ENCODE peak calls at places on chromosomes 2 and 18, in five cellular contexts. One of them, this sample, is unnamed.

GRCh38 chr18:24710474-24710873 is 250.0 kb downstream of the HRH4 start:
- DNase-seq in astrocyte: no peak
- DNase-seq in tibial artery: no peak
- DNase-seq in WTC11: no peak
- DNase-seq in heart left ventricle: no peak
- DNase-seq in this sample: no peak

GRCh38 chr2:158755738-158756137 is 39.4 kb upstream of the DAPL1 start:
- DNase-seq in astrocyte: no peak
- DNase-seq in tibial artery: no peak
- DNase-seq in heart left ventricle: no peak
- DNase-seq in WTC11: peak; percentile 66
- DNase-seq in this sample: no peak

GRCh38 chr2:129726271-129726670 is 253.2 kb upstream of the RAB6C start:
- DNase-seq in WTC11: no peak
- DNase-seq in tibial artery: no peak
- DNase-seq in astrocyte: no peak
- DNase-seq in heart left ventricle: no peak
- DNase-seq in this sample: peak; percentile 29

GRCh38 chr2:186716899-186717811 is 23.3 kb downstream of the FAM171B start:
- DNase-seq in heart left ventricle: no peak
- DNase-seq in WTC11: no peak
- DNase-seq in astrocyte: no peak
- DNase-seq in tibial artery: no peak
- DNase-seq in this sample: no peak

GRCh38 chr2:154706660-154707059 is 8.2 kb downstream of the KCNJ3 start:
- DNase-seq in heart left ventricle: no peak
- DNase-seq in WTC11: no peak
- DNase-seq in tibial artery: no peak
- DNase-seq in astrocyte: no peak
- DNase-seq in this sample: no peak

GRCh38 chr2:15050483-15050882 is 418.0 kb downstream of the LRATD1 start:
- DNase-seq in heart left ventricle: no peak
- DNase-seq in WTC11: no peak
- DNase-seq in tibial artery: no peak
- DNase-seq in astrocyte: peak; percentile 10
- DNase-seq in this sample: no peak

GRCh38 chr2:205629021-205629817 is 53.1 kb upstream of the NRP2 start:
- DNase-seq in astrocyte: no peak
- DNase-seq in tibial artery: no peak
- DNase-seq in WTC11: no peak
- DNase-seq in heart left ventricle: no peak
- DNase-seq in this sample: no peak

GRCh38 chr2:177989029-177989885 is 83.3 kb downstream of the PDE11A start:
- DNase-seq in tibial artery: no peak
- DNase-seq in heart left ventricle: no peak
- DNase-seq in WTC11: no peak
- DNase-seq in astrocyte: peak; percentile 93
- DNase-seq in this sample: no peak

GRCh38 chr2:216606551-216607527 is 26.4 kb upstream of the IGFBP2 start:
- DNase-seq in astrocyte: no peak
- DNase-seq in tibial artery: no peak
- DNase-seq in heart left ventricle: no peak
- DNase-seq in WTC11: peak; percentile 72
- DNase-seq in this sample: no peak

GRCh38 chr18:55489742-55490055 is 98.3 kb downstream of the TCF4 start:
- DNase-seq in tibial artery: no peak
- DNase-seq in WTC11: no peak
- DNase-seq in heart left ventricle: no peak
- DNase-seq in astrocyte: peak; percentile 65
- DNase-seq in this sample: no peak

GRCh38 chr2:200270732-200271131 is 35.8 kb upstream of the SPATS2L start:
- DNase-seq in tibial artery: no peak
- DNase-seq in heart left ventricle: no peak
- DNase-seq in WTC11: no peak
- DNase-seq in astrocyte: no peak
- DNase-seq in this sample: no peak

GRCh38 chr2:40760071-40760666 is 308.3 kb upstream of the SLC8A1 start:
- DNase-seq in tibial artery: peak; percentile 29
- DNase-seq in WTC11: peak; percentile 43
- DNase-seq in heart left ventricle: peak; percentile 30
- DNase-seq in astrocyte: peak; percentile 20
- DNase-seq in this sample: peak; percentile 14

GRCh38 chr18:75923169-75923568 is 495.7 kb upstream of the SMIM21 start:
- DNase-seq in tibial artery: peak; percentile 67
- DNase-seq in heart left ventricle: peak; percentile 80
- DNase-seq in astrocyte: peak; percentile 93
- DNase-seq in WTC11: no peak
- DNase-seq in this sample: peak; percentile 89

GRCh38 chr18:79402977-79403722 is 7.4 kb downstream of the NFATC1 start:
- DNase-seq in tibial artery: peak; percentile 88
- DNase-seq in astrocyte: no peak
- DNase-seq in WTC11: no peak
- DNase-seq in heart left ventricle: peak; percentile 79
- DNase-seq in this sample: peak; percentile 54

GRCh38 chr18:31942301-31942998 is 478 bp downstream of the TRAPPC8 start:
- DNase-seq in heart left ventricle: peak; percentile 35
- DNase-seq in tibial artery: peak; percentile 25
- DNase-seq in WTC11: peak; percentile 29
- DNase-seq in astrocyte: peak; percentile 54
- DNase-seq in this sample: peak; percentile 19

GRCh38 chr2:28681216-28681981 is 70.2 kb upstream of the PPP1CB start:
- DNase-seq in tibial artery: no peak
- DNase-seq in astrocyte: peak; percentile 75
- DNase-seq in heart left ventricle: peak; percentile 42
- DNase-seq in WTC11: no peak
- DNase-seq in this sample: no peak

GRCh38 chr18:36352384-36352783 is 54.9 kb downstream of the FHOD3 start:
- DNase-seq in astrocyte: peak; percentile 94
- DNase-seq in heart left ventricle: no peak
- DNase-seq in tibial artery: peak; percentile 33
- DNase-seq in WTC11: no peak
- DNase-seq in this sample: peak; percentile 35

GRCh38 chr2:15041429-15041837 is 408.9 kb downstream of the LRATD1 start:
- DNase-seq in WTC11: no peak
- DNase-seq in heart left ventricle: no peak
- DNase-seq in astrocyte: peak; percentile 13
- DNase-seq in tibial artery: no peak
- DNase-seq in this sample: peak; percentile 9

GRCh38 chr2:112941753-112942653 is 31.0 kb downstream of the IL37 start:
- DNase-seq in tibial artery: peak; percentile 35
- DNase-seq in WTC11: peak; percentile 89
- DNase-seq in astrocyte: peak; percentile 36
- DNase-seq in heart left ventricle: peak; percentile 64
- DNase-seq in this sample: peak; percentile 74

GRCh38 chr2:98293931-98294687 is 52.1 kb upstream of the CNGA3 start:
- DNase-seq in heart left ventricle: no peak
- DNase-seq in tibial artery: no peak
- DNase-seq in astrocyte: no peak
- DNase-seq in WTC11: no peak
- DNase-seq in this sample: no peak

GRCh38 chr2:36354816-36355156 is 792 bp upstream of the CRIM1 start:
- DNase-seq in WTC11: no peak
- DNase-seq in astrocyte: no peak
- DNase-seq in tibial artery: no peak
- DNase-seq in heart left ventricle: no peak
- DNase-seq in this sample: no peak

GRCh38 chr2:19878268-19879046 is 23.3 kb downstream of the TTC32 start:
- DNase-seq in tibial artery: no peak
- DNase-seq in astrocyte: no peak
- DNase-seq in WTC11: no peak
- DNase-seq in heart left ventricle: no peak
- DNase-seq in this sample: no peak

GRCh38 chr2:14492920-14493503 is 139.5 kb upstream of the LRATD1 start:
- DNase-seq in astrocyte: peak; percentile 91
- DNase-seq in WTC11: no peak
- DNase-seq in tibial artery: no peak
- DNase-seq in heart left ventricle: no peak
- DNase-seq in this sample: no peak

GRCh38 chr18:36298113-36298701 is 694 bp downstream of the FHOD3 start:
- DNase-seq in WTC11: peak; percentile 66
- DNase-seq in astrocyte: no peak
- DNase-seq in heart left ventricle: no peak
- DNase-seq in tibial artery: no peak
- DNase-seq in this sample: no peak

GRCh38 chr2:237886702-237887481 is 27.5 kb downstream of the RAMP1 start:
- DNase-seq in astrocyte: peak; percentile 82
- DNase-seq in WTC11: no peak
- DNase-seq in heart left ventricle: peak; percentile 89
- DNase-seq in tibial artery: peak; percentile 53
- DNase-seq in this sample: peak; percentile 37

GRCh38 chr2:237883951-237884392 is 24.5 kb downstream of the RAMP1 start:
- DNase-seq in astrocyte: no peak
- DNase-seq in heart left ventricle: no peak
- DNase-seq in WTC11: no peak
- DNase-seq in tibial artery: no peak
- DNase-seq in this sample: no peak

GRCh38 chr2:237885171-237885930 is 25.9 kb downstream of the RAMP1 start:
- DNase-seq in astrocyte: no peak
- DNase-seq in heart left ventricle: no peak
- DNase-seq in tibial artery: no peak
- DNase-seq in WTC11: no peak
- DNase-seq in this sample: no peak

GRCh38 chr2:237884681-237885080 is 25.3 kb downstream of the RAMP1 start:
- DNase-seq in tibial artery: no peak
- DNase-seq in WTC11: no peak
- DNase-seq in astrocyte: no peak
- DNase-seq in heart left ventricle: no peak
- DNase-seq in this sample: no peak

DNA sequence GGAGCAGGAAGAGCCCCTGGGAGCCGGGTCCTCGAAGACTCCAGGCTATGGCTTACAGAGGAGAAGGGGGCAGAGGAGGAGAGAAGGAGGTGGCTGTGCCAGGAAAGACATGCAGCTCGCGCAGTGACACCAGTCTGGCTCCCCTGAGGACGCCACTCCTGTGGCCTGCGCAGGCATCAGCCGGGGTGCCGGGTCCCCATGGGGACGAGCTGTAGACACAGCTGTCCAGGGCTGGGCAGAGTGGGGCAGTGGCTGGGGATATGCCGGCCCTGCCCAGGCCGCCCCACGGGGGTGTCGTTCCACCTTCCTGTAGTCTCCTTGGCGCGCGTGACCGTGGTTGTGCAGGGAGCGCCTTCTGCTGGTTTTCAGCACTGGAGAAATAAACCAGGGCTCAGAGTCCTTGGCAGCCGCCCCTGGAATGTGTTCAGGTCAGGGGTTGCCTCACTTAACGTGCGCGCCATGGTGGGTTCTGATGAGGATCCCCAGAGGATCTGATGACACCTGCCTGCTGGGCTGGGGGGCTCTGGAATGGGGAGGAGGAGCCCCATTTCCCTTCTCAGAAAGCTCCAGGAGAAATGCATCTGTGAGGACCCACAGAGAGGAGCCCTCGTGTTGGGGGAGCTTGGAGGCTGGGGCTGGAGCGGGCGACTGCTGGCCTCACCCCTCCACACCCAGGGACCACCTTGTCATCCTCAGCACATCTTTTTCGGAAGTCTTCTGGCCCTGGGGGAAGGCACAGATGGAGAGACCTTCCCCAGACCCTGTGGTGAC is 26.7 kb downstream of the RAMP1 start:
- DNase-seq in WTC11: no peak
- DNase-seq in tibial artery: peak; percentile 60
- DNase-seq in astrocyte: no peak
- DNase-seq in heart left ventricle: peak; percentile 77
- DNase-seq in this sample: peak; percentile 39
- TF ChIP-seq CTCF in WTC11: no peak
- TF ChIP-seq CTCF in tibial artery: peak; percentile 18
- TF ChIP-seq CTCF in astrocyte: no peak
- TF ChIP-seq CTCF in heart left ventricle: no peak
- TF ChIP-seq CTCF in this sample: no peak

GRCh38 chr2:70554338-70554892 is 789 bp upstream of the TGFA start:
- DNase-seq in astrocyte: no peak
- DNase-seq in WTC11: no peak
- DNase-seq in heart left ventricle: no peak
- DNase-seq in tibial artery: no peak
- DNase-seq in this sample: no peak
- TF ChIP-seq CTCF in astrocyte: no peak
- TF ChIP-seq CTCF in WTC11: peak; percentile 72
- TF ChIP-seq CTCF in heart left ventricle: no peak
- TF ChIP-seq CTCF in tibial artery: no peak
- TF ChIP-seq CTCF in this sample: no peak

DNA sequence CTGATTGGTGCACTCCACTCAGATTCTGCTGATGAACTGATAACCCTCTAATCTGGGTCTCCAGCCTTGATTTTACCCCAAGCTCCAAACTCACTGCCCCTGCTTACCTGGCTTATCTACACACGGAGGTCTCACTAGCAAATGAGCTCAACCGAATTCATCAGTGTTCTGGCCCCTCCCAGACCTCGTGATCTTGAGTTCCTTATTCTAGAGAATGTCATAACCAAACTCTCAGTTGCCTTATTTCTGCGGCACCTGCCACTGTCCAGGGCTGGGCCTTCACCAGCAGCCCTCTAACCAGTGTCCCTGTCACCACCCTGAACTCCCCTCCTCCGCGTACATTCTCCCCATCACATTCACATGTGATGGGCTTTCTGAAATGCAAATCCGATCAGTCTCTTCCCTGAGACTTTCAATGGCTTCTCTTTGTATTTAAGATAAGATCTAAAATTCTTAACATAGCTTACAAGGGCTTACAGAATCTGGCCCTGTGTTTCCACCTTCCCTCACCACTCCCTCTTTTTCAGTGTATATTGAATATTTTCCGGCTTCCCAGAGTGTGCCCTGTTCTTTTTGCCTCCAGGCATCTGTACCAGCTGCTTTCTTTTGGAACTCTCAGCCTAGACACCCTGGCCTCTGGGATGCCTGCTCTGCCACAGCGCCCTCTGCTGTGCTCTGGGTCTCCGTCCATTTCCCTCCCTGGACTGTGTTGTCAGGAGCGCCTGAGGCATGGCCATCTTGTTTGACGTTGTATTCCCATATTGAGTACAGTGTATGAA is 31.1 kb downstream of the NAB1 start:
- DNase-seq in heart left ventricle: no peak
- DNase-seq in tibial artery: peak; percentile 37
- DNase-seq in WTC11: peak; percentile 83
- DNase-seq in astrocyte: no peak
- DNase-seq in this sample: peak; percentile 60
- TF ChIP-seq CTCF in heart left ventricle: peak; percentile 53
- TF ChIP-seq CTCF in tibial artery: peak; percentile 46
- TF ChIP-seq CTCF in WTC11: peak; percentile 58
- TF ChIP-seq CTCF in astrocyte: peak; percentile 29
- TF ChIP-seq CTCF in this sample: peak; percentile 25

DNA sequence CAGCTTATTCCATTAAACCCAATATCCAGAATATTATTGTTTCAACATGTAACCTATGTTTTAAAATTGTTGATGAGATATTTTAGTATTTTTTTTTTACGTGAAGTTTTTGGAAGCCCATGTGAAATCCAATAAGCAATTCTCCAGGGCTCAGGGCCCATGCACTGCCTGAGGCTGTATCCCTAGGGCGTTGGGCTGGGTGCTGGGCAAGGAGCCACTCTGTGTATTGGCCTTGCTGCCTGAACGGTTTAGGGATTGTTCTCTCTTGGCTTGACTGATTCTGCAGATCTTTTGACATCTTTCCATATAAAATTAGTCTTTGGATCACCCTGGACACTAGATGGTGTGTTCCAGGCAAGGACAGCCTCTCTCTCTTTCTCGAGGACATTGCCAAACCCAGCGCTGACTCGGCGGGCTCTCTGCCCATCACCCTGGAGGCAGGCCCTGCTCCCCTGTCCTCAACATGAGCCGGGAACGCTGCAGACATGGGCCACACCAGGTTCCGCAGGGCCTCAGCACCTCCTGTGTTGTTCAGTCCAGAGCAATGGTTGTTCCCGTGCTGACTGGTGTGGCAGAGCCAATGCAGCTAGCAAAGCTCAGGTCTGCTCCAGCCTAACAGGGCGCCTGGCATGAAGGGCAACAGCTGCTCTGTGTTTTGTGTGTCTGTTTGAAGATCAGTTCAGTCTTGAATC is 163.0 kb downstream of the SEPTIN10 start:
- DNase-seq in astrocyte: no peak
- DNase-seq in WTC11: no peak
- DNase-seq in heart left ventricle: no peak
- DNase-seq in tibial artery: peak; percentile 70
- DNase-seq in this sample: no peak
- TF ChIP-seq CTCF in astrocyte: no peak
- TF ChIP-seq CTCF in WTC11: no peak
- TF ChIP-seq CTCF in heart left ventricle: no peak
- TF ChIP-seq CTCF in tibial artery: no peak
- TF ChIP-seq CTCF in this sample: no peak